ENCODE peak calls at places on chromosomes 16 and 17, in four cellular contexts. T is HepG2, N is K562, Q is GM12878. E is an unnamed sample.

GRCh38 chr16:49282690-49283375 is 1.2 kb upstream of the CBLN1 start:
- DNase-seq in T (peak), N (no peak), Q (no peak), E (peak)

GRCh38 chr16:1537763-1538289 is 4.4 kb downstream of the TMEM204 start:
- DNase-seq in T (no peak), N (no peak), Q (no peak), E (no peak)

GRCh38 chr17:14748036-14748715 is 447.3 kb downstream of the HS3ST3B1 start:
- DNase-seq in T (no peak), N (no peak), Q (no peak), E (no peak)

GRCh38 chr17:31698751-31699150 is 160.3 kb downstream of the COPRS start:
- DNase-seq in T (no peak), N (no peak), Q (no peak), E (no peak)

GRCh38 chr17:76414334-76415295 is 30.2 kb downstream of the SPHK1 start:
- DNase-seq in T (no peak), N (peak), Q (no peak), E (no peak)

GRCh38 chr17:40107266-40107980 is 7.0 kb upstream of the NR1D1 start:
- DNase-seq in T (peak), N (no peak), Q (no peak), E (no peak)

GRCh38 chr17:12395733-12396354 is 269.8 kb upstream of the MYOCD start:
- DNase-seq in T (peak), N (peak), Q (no peak), E (peak)

GRCh38 chr17:2724783-2725164 is 13.2 kb upstream of the CLUH start:
- DNase-seq in T (no peak), N (no peak), Q (no peak), E (peak)

GRCh38 chr17:49971199-49971847 is 2.3 kb downstream of the DLX4 start:
- DNase-seq in T (no peak), N (no peak), Q (no peak), E (no peak)

GRCh38 chr16:1428511-1428910 is 2.4 kb upstream of the PERCC1 start:
- DNase-seq in T (no peak), N (peak), Q (no peak), E (peak)

GRCh38 chr16:89295071-89295900 is 77.8 kb downstream of the ZNF778 start:
- DNase-seq in T (no peak), N (no peak), Q (no peak), E (no peak)

GRCh38 chr17:77331161-77331864 is 190.5 kb downstream of the SEC14L1 start:
- DNase-seq in T (peak), N (peak), Q (peak), E (peak)

GRCh38 chr17:8994319-8994718 is 27.0 kb upstream of the NTN1 start:
- DNase-seq in T (peak), N (peak), Q (peak), E (peak)

GRCh38 chr16:47374629-47375028 is 86.2 kb downstream of the ITFG1 start:
- DNase-seq in T (no peak), N (no peak), Q (no peak), E (no peak)

GRCh38 chr17:30187528-30187927 is 48.0 kb downstream of the SLC6A4 start:
- DNase-seq in T (no peak), N (no peak), Q (no peak), E (no peak)

GRCh38 chr17:33126086-33126485 is 134.4 kb downstream of the SPACA3 start:
- DNase-seq in T (no peak), N (no peak), Q (no peak), E (no peak)

GRCh38 chr17:64036198-64036922 is 15.9 kb upstream of the ICAM2 start:
- DNase-seq in T (peak), N (peak), Q (no peak), E (peak)

GRCh38 chr17:59897090-59897489 is 4.2 kb downstream of the RPS6KB1 start:
- DNase-seq in T (no peak), N (no peak), Q (no peak), E (no peak)

GRCh38 chr16:1310832-1311200 is 1.4 kb downstream of the UBE2I start:
- DNase-seq in T (no peak), N (no peak), Q (no peak), E (no peak)

GRCh38 chr16:84582958-84583516 is 34.8 kb downstream of the COTL1 start:
- DNase-seq in T (no peak), N (no peak), Q (no peak), E (no peak)

GRCh38 chr17:66799839-66800537 is 34.9 kb upstream of the CACNG5 start:
- DNase-seq in T (no peak), N (no peak), Q (no peak), E (no peak)

GRCh38 chr17:31538080-31538762 is 146.7 kb downstream of the RAB11FIP4 start:
- DNase-seq in T (no peak), N (no peak), Q (peak), E (no peak)

GRCh38 chr17:32320847-32321246 is 21.1 kb downstream of the C17orf75 start:
- DNase-seq in T (no peak), N (no peak), Q (no peak), E (no peak)

GRCh38 chr17:63911657-63912100 is 621 bp upstream of the CSHL1 start:
- DNase-seq in T (no peak), N (peak), Q (no peak), E (peak)

GRCh38 chr17:47278561-47278960 is 24.9 kb downstream of the ITGB3 start:
- DNase-seq in T (no peak), N (no peak), Q (no peak), E (peak)

GRCh38 chr17:47279062-47279801 is 25.6 kb downstream of the ITGB3 start:
- DNase-seq in T (no peak), N (peak), Q (peak), E (no peak)

GRCh38 chr17:47281246-47281645 is 27.6 kb downstream of the ITGB3 start:
- DNase-seq in T (no peak), N (no peak), Q (no peak), E (no peak)

GRCh38 chr17:47277921-47278320 is 24.3 kb downstream of the ITGB3 start:
- DNase-seq in T (no peak), N (no peak), Q (no peak), E (no peak)

DNA sequence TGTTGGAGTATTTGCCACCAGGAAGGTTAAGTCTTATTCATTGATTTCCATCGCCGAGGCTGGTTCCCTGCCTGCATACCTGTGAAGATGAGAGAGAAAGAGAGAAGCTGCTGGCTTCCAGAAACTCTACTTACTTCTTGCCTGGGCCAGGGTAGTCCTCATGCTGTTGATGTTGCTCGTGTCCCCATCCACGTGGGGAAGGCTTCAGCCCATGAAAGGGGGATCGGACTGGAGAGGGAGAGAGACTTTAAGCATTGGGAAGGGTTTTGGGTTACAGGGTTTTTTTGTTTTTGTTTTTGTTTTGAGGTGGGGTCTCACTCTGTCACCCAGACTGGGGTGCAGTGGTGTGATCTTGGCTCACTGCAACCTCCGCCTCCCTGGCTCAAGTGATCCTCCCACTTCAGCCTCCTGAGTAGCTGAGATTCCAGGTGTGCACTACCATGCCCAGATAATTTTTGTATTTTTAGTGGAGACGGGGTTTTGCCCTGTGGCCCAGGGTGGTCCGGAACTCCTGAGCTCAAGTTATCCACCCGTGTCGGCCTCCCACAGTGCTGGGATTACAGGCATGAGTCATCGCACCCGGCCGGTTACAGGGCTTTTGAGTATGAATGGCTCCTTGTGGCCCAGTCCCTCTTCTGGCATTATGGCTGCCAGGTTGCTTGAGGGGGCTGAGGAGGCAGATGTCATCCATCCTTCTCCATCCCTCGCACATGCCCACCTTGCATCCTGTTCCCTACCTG is 26.6 kb downstream of the ITGB3 start:
- DNase-seq in T (no peak), N (peak), Q (no peak), E (no peak)
- TF ChIP-seq ATF3 in T (no peak), N (no peak), Q (no peak), E (no peak)

DNA sequence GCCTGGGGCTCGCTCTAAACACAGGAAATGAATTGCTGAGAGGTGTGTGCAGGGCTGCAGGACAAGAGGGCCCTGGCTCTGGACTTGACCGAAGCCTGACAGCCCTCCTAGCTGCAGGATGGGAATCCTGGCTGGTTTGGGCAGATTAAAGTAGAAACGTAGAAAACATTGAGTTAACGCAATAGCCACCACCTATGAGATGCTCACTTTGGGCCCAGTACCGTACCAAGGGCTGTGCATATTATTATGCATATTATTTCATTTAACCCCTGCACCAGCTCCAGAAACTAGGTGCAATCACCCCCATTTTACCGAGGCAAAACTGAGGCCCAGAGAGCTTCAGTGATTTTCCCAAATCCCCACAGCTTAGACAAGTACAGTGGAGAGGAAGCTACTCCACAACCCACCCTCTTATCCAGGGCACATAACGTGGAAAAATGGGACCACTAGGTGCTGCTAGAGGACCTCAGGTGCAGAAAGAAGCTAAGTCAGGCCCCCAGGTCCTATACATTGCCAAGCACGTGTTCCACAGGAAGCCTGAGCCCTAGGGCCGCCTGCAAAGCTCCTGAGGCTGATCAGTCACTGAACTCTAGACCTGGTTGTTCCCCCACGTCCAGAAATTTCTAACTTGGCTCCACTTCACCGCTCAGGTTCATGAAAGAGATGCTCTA is 79.2 kb downstream of the MYH11 start:
- DNase-seq in T (peak), N (peak), Q (no peak), E (peak)
- TF ChIP-seq CREM in T (no peak), N (no peak), Q (no peak), E (no peak)

GRCh38 chr17:68089881-68090280 is 54.3 kb downstream of the KPNA2 start:
- DNase-seq in T (peak), N (peak), Q (no peak), E (no peak)
- TF ChIP-seq ATF3 in T (peak), N (no peak), Q (no peak), E (no peak)

GRCh38 chr16:15810411-15810810 is 46.4 kb downstream of the MYH11 start:
- DNase-seq in T (no peak), N (no peak), Q (no peak), E (no peak)
- TF ChIP-seq CREM in T (no peak), N (no peak), Q (no peak), E (no peak)

DNA sequence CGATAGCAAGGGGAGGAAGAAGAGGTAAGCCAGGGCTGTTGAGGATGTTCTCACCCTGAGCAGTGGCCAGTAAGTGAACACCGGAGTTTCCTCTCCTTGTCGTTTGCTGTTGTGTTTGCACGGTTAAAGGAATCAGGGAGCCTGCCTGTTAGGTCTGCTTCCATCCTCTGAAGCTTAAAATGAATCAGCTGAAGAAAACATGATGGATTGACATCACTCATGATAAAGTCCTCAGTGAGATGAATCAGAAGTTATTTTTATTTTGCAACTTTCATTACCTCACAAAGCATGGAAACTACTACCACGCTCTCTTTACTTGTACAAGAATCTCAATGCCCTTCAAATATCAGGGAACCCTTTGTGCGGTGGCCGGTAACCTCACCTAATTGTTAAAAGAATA is 441.5 kb upstream of the SALL1 start:
- DNase-seq in T (no peak), N (no peak), Q (no peak), E (no peak)
- TF ChIP-seq ATF3 in T (no peak), N (no peak), Q (no peak), E (no peak)

GRCh38 chr17:70183508-70183907 is 14.2 kb downstream of the KCNJ2 start:
- DNase-seq in T (no peak), N (no peak), Q (no peak), E (no peak)

GRCh38 chr17:70184207-70184606 is 14.9 kb downstream of the KCNJ2 start:
- DNase-seq in T (no peak), N (no peak), Q (no peak), E (no peak)

GRCh38 chr17:70184770-70185169 is 15.4 kb downstream of the KCNJ2 start:
- DNase-seq in T (no peak), N (no peak), Q (no peak), E (no peak)

GRCh38 chr17:70181866-70182265 is 12.5 kb downstream of the KCNJ2 start:
- DNase-seq in T (no peak), N (no peak), Q (no peak), E (no peak)

DNA sequence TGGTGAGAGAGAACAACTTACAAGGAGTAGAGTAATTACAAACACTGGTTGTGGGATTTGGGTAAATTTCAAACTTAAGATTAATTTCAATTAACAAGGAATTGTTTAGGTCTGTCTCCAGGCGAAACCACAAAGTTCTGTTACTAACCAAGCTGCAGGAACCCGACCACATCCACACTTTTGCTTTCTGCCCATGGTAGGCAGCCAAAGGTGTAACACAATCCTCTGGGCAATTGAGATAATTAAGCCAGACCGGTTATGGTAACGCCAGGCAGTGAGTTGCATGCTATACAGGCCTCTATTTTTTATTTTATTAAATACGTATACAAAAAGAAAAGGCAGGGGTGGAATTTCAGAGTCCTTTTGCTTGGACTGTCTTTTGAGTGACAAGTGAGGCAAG is 12.0 kb downstream of the KCNJ2 start:
- DNase-seq in T (no peak), N (no peak), Q (no peak), E (no peak)
- TF ChIP-seq CREM in T (no peak), N (no peak), Q (no peak), E (no peak)

GRCh38 chr17:28756025-28756804 is 12.4 kb downstream of the TRAF4 start:
- DNase-seq in T (no peak), N (no peak), Q (no peak), E (no peak)

GRCh38 chr17:28760561-28760960 is 16.8 kb downstream of the TRAF4 start:
- DNase-seq in T (no peak), N (no peak), Q (no peak), E (no peak)

GRCh38 chr17:28758411-28759121 is 14.8 kb downstream of the TRAF4 start:
- DNase-seq in T (no peak), N (no peak), Q (no peak), E (no peak)

GRCh38 chr17:28760987-28761562 is 17.3 kb downstream of the TRAF4 start:
- DNase-seq in T (no peak), N (no peak), Q (no peak), E (peak)

DNA sequence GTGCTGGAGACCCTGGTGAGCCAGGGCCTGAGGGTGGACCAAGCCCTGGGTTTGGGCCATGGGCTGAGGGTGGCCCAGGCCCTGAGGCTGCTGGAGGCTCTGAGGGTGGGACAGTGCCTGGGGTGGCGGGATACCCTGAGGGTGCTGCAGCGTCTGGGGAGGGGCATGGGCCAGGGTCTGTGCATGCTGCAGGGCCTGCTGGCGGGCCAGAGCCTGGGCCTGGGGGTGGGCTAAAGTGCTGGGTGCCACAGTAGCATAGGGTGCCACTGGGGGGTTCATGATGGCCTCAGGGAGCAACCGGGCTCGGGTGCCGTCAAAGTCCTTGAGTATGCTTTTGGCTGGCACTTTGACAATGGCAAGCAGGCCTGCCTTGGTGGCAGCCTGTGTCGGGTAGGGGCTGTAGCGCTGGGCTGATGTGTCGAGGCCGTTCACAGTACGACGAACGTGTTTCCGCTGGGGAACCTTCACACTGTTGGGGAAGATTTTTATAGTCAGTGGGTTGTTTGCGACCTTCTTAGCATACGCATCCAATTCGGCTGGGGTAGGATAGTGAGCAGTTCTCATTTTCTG is 15.6 kb downstream of the TRAF4 start:
- DNase-seq in T (no peak), N (no peak), Q (no peak), E (no peak)
- TF ChIP-seq ATF3 in T (no peak), N (no peak), Q (no peak), E (no peak)

DNA sequence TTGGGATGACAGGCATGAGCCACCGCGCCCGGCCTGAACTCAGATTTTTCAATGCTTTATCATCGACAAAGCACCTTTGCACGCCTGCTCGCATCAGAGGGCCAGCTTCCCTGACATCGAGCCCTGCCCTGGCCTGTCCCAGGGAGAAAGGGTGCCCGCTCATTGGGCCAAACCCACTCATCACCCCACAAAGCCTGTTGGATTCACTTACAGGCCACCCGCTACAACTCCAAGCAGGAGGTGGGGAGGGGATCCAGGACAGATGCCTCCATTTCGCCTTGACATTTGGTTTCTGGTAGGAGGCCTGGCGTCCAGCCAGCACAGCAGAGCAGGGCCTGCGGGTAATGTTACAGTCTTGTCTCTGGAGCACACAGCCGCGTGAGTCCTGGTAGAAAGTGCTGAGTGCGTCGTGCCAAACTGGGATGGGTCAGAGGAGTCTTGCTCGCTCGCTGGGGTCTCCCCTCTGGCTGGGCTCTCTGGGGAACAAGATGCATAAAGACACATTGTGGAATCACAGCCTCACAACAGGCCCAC is 19.8 kb downstream of the SMTNL2 start:
- DNase-seq in T (no peak), N (no peak), Q (no peak), E (no peak)
- TF ChIP-seq CREM in T (no peak), N (no peak), Q (no peak), E (no peak)

DNA sequence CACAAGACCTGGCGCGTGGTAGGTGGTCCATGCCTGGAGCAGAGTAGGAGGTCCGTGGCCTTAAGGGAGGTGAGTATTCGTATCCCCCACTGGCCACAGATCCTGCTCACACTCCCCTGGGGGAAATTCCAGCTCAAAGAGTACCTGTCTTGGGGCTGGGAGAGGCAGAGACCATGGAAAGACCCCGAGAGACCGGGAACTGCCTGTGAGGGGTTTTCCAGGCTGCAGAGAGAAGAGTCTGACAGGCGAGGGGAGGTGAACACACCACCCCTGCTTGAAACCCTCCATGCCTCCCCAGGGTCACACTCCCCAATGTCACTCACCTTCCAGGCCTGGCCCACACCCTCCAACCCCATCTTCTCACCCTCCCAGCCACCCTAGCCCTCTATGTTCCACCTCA is 12.6 kb upstream of the SNN start:
- DNase-seq in T (no peak), N (no peak), Q (no peak), E (no peak)
- TF ChIP-seq ATF3 in T (no peak), N (no peak), Q (no peak), E (no peak)

GRCh38 chr17:69870751-69871199 is 204.2 kb upstream of the KCNJ16 start:
- DNase-seq in T (no peak), N (no peak), Q (no peak), E (no peak)

GRCh38 chr17:69870091-69870530 is 204.9 kb upstream of the KCNJ16 start:
- DNase-seq in T (no peak), N (no peak), Q (no peak), E (no peak)

GRCh38 chr17:69869667-69870066 is 205.4 kb upstream of the KCNJ16 start:
- DNase-seq in T (no peak), N (no peak), Q (no peak), E (no peak)

GRCh38 chr17:69872675-69873262 is 202.3 kb upstream of the KCNJ16 start:
- DNase-seq in T (no peak), N (no peak), Q (no peak), E (no peak)

GRCh38 chr17:69871318-69871717 is 203.7 kb upstream of the KCNJ16 start:
- DNase-seq in T (no peak), N (no peak), Q (no peak), E (no peak)
- TF ChIP-seq CREM in T (no peak), N (no peak), Q (no peak), E (no peak)